ENCODE peak calls at places on chromosomes 2 and 18, in eight cellular contexts. R, B, C, X, E, O, L and W are unnamed samples. For H3K9me3, the result is how much of the 10 kb centered on the place peaks cover.

GRCh38 chr2:201793631-201794030 is 12.7 kb upstream of the CDK15 start:
- DNase-seq in E (no peak), O (peak), C (no peak), X (no peak), L (no peak), B (no peak), R (no peak), W (no peak)

GRCh38 chr2:60312618-60313017 is 240.8 kb downstream of the BCL11A start:
- DNase-seq in L (no peak), E (no peak), X (no peak), O (no peak), C (no peak), B (no peak), R (no peak), W (no peak)

GRCh38 chr2:137960223-137960622 is 4.0 kb upstream of the HNMT start:
- DNase-seq in R (no peak), C (no peak), E (no peak), X (no peak), O (no peak), L (no peak), B (no peak), W (no peak)

GRCh38 chr2:109660046-109660860 is 46.1 kb downstream of the SOWAHC start:
- DNase-seq in X (no peak), C (no peak), L (no peak), E (no peak), B (no peak), O (no peak), R (no peak), W (no peak)

GRCh38 chr2:202317080-202317859 is 51.7 kb downstream of the NOP58 start:
- DNase-seq in X (peak), B (peak), E (peak), L (peak), R (no peak), C (peak), O (peak), W (peak)

GRCh38 chr2:191148766-191149165 is 2.0 kb downstream of the STAT4 start:
- DNase-seq in O (no peak), L (no peak), C (no peak), B (no peak), X (no peak), E (no peak), R (no peak), W (no peak)

GRCh38 chr2:222707689-222708273 is 36.3 kb downstream of the MOGAT1 start:
- DNase-seq in R (no peak), E (no peak), O (peak), L (peak), C (no peak), B (no peak), X (no peak), W (peak)

GRCh38 chr2:215529271-215529670 is 93.4 kb upstream of the FN1 start:
- DNase-seq in R (no peak), L (no peak), X (no peak), B (no peak), O (peak), C (no peak), E (no peak), W (no peak)

GRCh38 chr18:2935438-2936192 is 77.3 kb downstream of the LPIN2 start:
- DNase-seq in X (no peak), C (no peak), B (no peak), E (no peak), O (no peak), R (no peak), L (no peak), W (no peak)

GRCh38 chr2:202035089-202035940 is 1.7 kb downstream of the FZD7 start:
- DNase-seq in E (peak), X (peak), R (no peak), B (no peak), C (peak), L (no peak), O (peak), W (peak)

GRCh38 chr2:44450082-44450481 is 88.3 kb downstream of the CAMKMT start:
- DNase-seq in B (no peak), E (no peak), R (no peak), C (no peak), X (no peak), O (no peak), L (no peak), W (no peak)

GRCh38 chr2:127149384-127149783 is 42.4 kb upstream of the BIN1 start:
- DNase-seq in C (no peak), X (no peak), E (no peak), B (no peak), L (no peak), R (no peak), O (peak), W (peak)

GRCh38 chr2:155715705-155716104 is 616.8 kb downstream of the NR4A2 start:
- DNase-seq in C (no peak), E (no peak), B (no peak), X (no peak), L (no peak), R (no peak), O (no peak), W (no peak)

GRCh38 chr2:151967829-151968722 is 130.8 kb downstream of the CACNB4 start:
- DNase-seq in B (no peak), O (no peak), C (no peak), E (no peak), R (no peak), X (no peak), L (no peak), W (no peak)

GRCh38 chr18:31819106-31819924 is 58.6 kb upstream of the SLC25A52 start:
- DNase-seq in C (no peak), L (no peak), X (peak), E (no peak), R (no peak), O (peak), B (peak), W (peak)

GRCh38 chr2:38505779-38506178 is 96.9 kb downstream of the HNRNPLL start:
- DNase-seq in C (peak), O (peak), X (peak), E (peak), R (no peak), L (peak), B (no peak), W (peak)

GRCh38 chr2:25286025-25286400 is 55.7 kb downstream of the DNMT3A start:
- DNase-seq in R (peak), X (no peak), C (peak), L (no peak), B (peak), O (no peak), E (no peak), W (no peak)

GRCh38 chr2:105629634-105630033 is 115.1 kb upstream of the NCK2 start:
- DNase-seq in X (no peak), L (no peak), B (no peak), R (no peak), O (no peak), E (no peak), C (no peak), W (no peak)

GRCh38 chr2:177314194-177314593 is 49.7 kb upstream of the NFE2L2 start:
- DNase-seq in L (no peak), B (no peak), X (no peak), C (no peak), O (peak), R (no peak), E (no peak), W (no peak)

GRCh38 chr2:53630001-53630606 is 137.5 kb upstream of the CHAC2 start:
- DNase-seq in X (no peak), O (no peak), C (no peak), E (no peak), B (no peak), L (no peak), R (no peak), W (no peak)

GRCh38 chr2:9538000-9538507 is 17.6 kb downstream of the ADAM17 start:
- DNase-seq in X (no peak), L (no peak), E (no peak), O (peak), R (no peak), B (no peak), C (no peak), W (peak)

GRCh38 chr2:230134496-230135073 is 65.9 kb upstream of the SLC16A14 start:
- DNase-seq in C (no peak), X (no peak), O (peak), R (no peak), E (no peak), L (no peak), B (no peak), W (peak)

GRCh38 chr2:157489981-157490380 is 46.1 kb upstream of the CYTIP start:
- DNase-seq in E (no peak), C (no peak), O (no peak), B (no peak), R (no peak), L (no peak), X (no peak), W (no peak)

GRCh38 chr18:13239557-13239956 is 21.0 kb downstream of the LDLRAD4 start:
- DNase-seq in C (no peak), E (no peak), R (no peak), L (no peak), B (no peak), X (no peak), O (no peak), W (no peak)

GRCh38 chr2:223779877-223780276 is 57.5 kb downstream of the AP1S3 start:
- DNase-seq in R (no peak), E (no peak), C (no peak), O (no peak), X (no peak), L (no peak), B (peak), W (peak)

GRCh38 chr2:219065484-219065883 is 4.8 kb upstream of the IHH start:
- DNase-seq in E (no peak), O (no peak), R (no peak), L (no peak), X (no peak), C (no peak), B (no peak), W (no peak)

GRCh38 chr2:75022516-75022915 is 64.1 kb downstream of the POLE4 start:
- DNase-seq in C (no peak), B (no peak), L (no peak), X (no peak), O (peak), R (no peak), E (no peak), W (peak)

GRCh38 chr2:131419447-131419846 is 55.5 kb upstream of the RAB6D start:
- DNase-seq in R (no peak), X (no peak), L (no peak), O (peak), C (no peak), B (no peak), E (no peak), W (no peak)

GRCh38 chr2:98282109-98282508 is 64.1 kb upstream of the CNGA3 start:
- DNase-seq in L (no peak), R (no peak), C (no peak), E (no peak), B (no peak), O (no peak), X (no peak), W (no peak)

GRCh38 chr2:74816540-74817331 is 17.2 kb upstream of the HK2 start:
- DNase-seq in B (peak), R (no peak), C (no peak), X (no peak), E (no peak), O (no peak), L (no peak), W (no peak)

GRCh38 chr2:72920317-72921087 is 3.2 kb downstream of the EMX1 start:
- DNase-seq in R (no peak), C (no peak), O (peak), E (no peak), B (peak), L (no peak), X (no peak), W (peak)

GRCh38 chr2:179239194-179239593 is 25.4 kb downstream of the SESTD1 start:
- DNase-seq in O (peak), R (no peak), C (no peak), B (no peak), E (no peak), L (no peak), X (no peak), W (no peak)

GRCh38 chr2:193841389-193842150 is 1646.8 kb upstream of the TMEFF2 start:
- DNase-seq in X (no peak), L (no peak), E (no peak), C (no peak), B (no peak), O (peak), R (no peak), W (no peak)

GRCh38 chr2:105150231-105150630 is 91.3 kb upstream of the GPR45 start:
- DNase-seq in L (no peak), E (no peak), B (no peak), O (no peak), X (no peak), R (no peak), C (no peak), W (no peak)

GRCh38 chr2:241279413-241279812 is 36.1 kb downstream of the HDLBP start:
- DNase-seq in L (no peak), X (no peak), C (no peak), R (no peak), O (no peak), E (no peak), B (no peak), W (peak)

GRCh38 chr2:161303535-161304050 is 4.6 kb upstream of the PSMD14 start:
- DNase-seq in C (no peak), B (no peak), E (no peak), R (no peak), L (no peak), X (no peak), O (no peak), W (no peak)

GRCh38 chr2:228974169-228974568 is 296.9 kb downstream of the PID1 start:
- DNase-seq in C (no peak), L (no peak), O (no peak), E (no peak), R (no peak), B (no peak), X (no peak), W (no peak)
- H3K9me3 ChIP-seq in C (under half), L (under half), O (under half), E (under half), R (under half), B (under half), X (under half), W (under half)

GRCh38 chr2:236254021-236254420 is 10.2 kb downstream of the ASB18 start:
- DNase-seq in O (no peak), C (no peak), L (no peak), X (no peak), E (no peak), B (no peak), R (no peak), W (no peak)
- H3K4me3 ChIP-seq in O (no peak), C (no peak), L (no peak), X (no peak), E (no peak), B (no peak), R (no peak), W (no peak)

DNA sequence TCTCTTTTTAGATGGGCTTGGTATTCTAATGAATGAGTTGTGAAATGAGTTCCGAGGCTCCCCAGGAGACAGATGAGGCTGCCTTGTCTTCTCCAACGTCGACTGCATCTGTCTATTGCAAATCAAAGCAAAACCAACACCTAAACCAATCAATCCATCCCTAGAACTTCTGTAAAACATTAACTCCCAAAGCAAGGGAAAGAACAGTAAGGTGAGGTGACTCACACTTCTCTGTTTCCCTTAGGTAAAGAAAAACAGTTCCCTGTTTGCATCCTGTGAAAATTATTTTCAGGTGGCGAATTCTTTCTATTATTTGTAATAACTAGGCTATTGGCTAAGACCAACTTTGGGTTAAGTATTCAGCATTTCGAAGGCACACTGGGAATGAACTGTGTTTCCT is 249.4 kb downstream of the EPHA4 start:
- DNase-seq in R (no peak), C (no peak), O (no peak), X (no peak), E (no peak), B (no peak), L (no peak), W (no peak)
- H3K9me3 ChIP-seq in R (under half), C (under half), O (under half), X (under half), E (under half), B (under half), L (under half), W (under half)

GRCh38 chr2:159639712-159640111 is 23.4 kb upstream of the BAZ2B start:
- DNase-seq in X (no peak), R (no peak), B (no peak), C (no peak), O (no peak), L (no peak), E (no peak), W (no peak)
- H3K4me3 ChIP-seq in X (no peak), R (no peak), B (no peak), C (no peak), O (no peak), L (no peak), E (no peak), W (no peak)

GRCh38 chr2:174516495-174517378 is 29.9 kb upstream of the GPR155 start:
- DNase-seq in B (no peak), R (no peak), C (no peak), O (no peak), X (no peak), E (no peak), L (no peak), W (no peak)

GRCh38 chr2:174510583-174511189 is 23.9 kb upstream of the GPR155 start:
- DNase-seq in L (no peak), E (no peak), B (no peak), O (peak), C (no peak), R (no peak), X (no peak), W (no peak)

GRCh38 chr2:174511580-174512260 is 24.9 kb upstream of the GPR155 start:
- DNase-seq in C (no peak), X (no peak), L (no peak), B (no peak), O (no peak), R (no peak), E (no peak), W (no peak)

DNA sequence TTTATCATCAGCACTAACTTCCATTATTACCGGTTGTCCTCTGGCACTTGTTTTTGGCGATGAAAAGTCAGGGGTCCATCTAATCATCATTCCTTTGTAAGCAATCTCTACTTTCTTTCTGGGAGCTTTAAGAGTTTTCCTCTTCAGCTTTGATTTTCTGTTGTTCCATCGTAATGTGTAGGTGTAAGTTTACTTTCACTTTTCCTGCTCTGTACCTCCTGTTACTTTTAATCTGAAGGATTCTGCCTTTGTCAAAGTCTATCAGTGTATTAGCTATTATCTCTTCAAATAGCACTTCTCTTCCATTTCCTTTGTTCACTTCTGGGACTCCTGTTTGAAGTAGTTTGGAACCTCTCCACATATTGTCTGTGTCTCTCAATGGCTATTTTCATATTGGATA is 25.5 kb upstream of the GPR155 start:
- DNase-seq in X (no peak), B (no peak), E (no peak), C (no peak), L (no peak), R (no peak), O (no peak), W (no peak)
- H3K9me3 ChIP-seq in X (under half), B (under half), E (under half), C (under half), L (under half), R (under half), O (under half), W (under half)

DNA sequence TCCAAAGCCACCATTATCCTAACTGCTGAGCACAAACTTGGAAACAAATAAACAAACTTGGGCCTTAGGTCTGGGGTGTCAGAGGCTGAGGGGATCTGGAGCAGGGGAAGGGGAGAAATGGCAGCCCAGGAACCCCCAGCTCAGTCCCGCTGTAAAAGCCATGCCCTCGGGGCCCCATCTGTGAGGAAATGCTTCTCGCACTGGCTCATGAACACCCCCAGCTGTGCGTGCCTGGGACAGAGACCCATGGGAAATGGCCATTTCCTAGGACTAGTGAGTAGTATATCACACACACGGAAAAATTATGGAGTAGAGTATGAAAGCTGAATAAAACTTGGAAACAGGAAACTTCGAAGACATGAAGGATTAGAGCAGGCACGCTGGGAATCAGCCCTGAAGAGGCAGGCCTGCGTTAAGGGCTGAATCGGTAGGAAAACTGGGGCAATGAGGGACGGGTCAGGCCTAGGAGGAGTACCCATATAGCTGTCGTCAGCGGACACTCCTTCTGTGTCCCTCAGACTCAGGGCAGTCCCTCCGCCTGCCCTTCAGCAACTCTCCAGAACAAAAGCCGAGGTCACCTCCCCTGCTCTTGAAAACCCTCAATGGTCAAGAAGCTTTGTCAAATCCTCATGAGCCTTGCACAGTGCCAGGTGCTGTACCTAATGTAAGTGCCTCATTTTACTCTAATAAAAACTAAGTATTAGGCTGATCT is 120.8 kb upstream of the ODC1 start:
- DNase-seq in R (no peak), X (no peak), L (no peak), B (no peak), C (no peak), E (no peak), O (no peak), W (no peak)
- H3K4me3 ChIP-seq in R (no peak), X (no peak), L (no peak), B (no peak), C (no peak), E (no peak), O (no peak), W (no peak)

GRCh38 chr2:5227062-5227699 is 465.0 kb upstream of the SOX11 start:
- DNase-seq in L (no peak), B (no peak), E (no peak), C (no peak), R (no peak), O (peak), X (no peak), W (no peak)
- H3K9me3 ChIP-seq in L (under half), B (under half), E (under half), C (under half), R (under half), O (under half), X (under half), W (under half)